ENCODE peak calls at places on chromosome 9, in eight cellular contexts. Y, B, P, W, G, N, X and T are unnamed samples.

GRCh38 chr9:29974197-29974596 is 2400.9 kb upstream of the C9orf72 start:
- DNase-seq in X (no peak), Y (no peak), N (no peak), W (no peak), P (no peak), B (no peak), G (no peak), T (no peak)

GRCh38 chr9:99835581-99835980 is 13.9 kb downstream of the NR4A3 start:
- DNase-seq in P (no peak), Y (no peak), W (no peak), N (no peak), X (no peak), G (no peak), B (no peak), T (no peak)

GRCh38 chr9:37944266-37944650 is 40.3 kb upstream of the SLC25A51 start:
- DNase-seq in G (no peak), P (no peak), Y (peak; percentile 50), N (peak; percentile 32), B (no peak), W (no peak), X (no peak), T (peak; percentile 46)

GRCh38 chr9:90641868-90642558 is 611 bp downstream of the DIRAS2 start:
- DNase-seq in W (no peak), N (no peak), Y (no peak), G (no peak), P (no peak), X (no peak), B (peak; percentile 60), T (no peak)

GRCh38 chr9:123411636-123412035 is 55.6 kb downstream of the CRB2 start:
- DNase-seq in G (no peak), P (no peak), W (no peak), X (peak; percentile 44), N (no peak), Y (no peak), B (no peak), T (no peak)

GRCh38 chr9:131823701-131824146 is 83.8 kb upstream of the RAPGEF1 start:
- DNase-seq in P (no peak), Y (no peak), X (no peak), N (no peak), B (no peak), W (no peak), G (no peak), T (no peak)

GRCh38 chr9:91193658-91194391 is 167.9 kb downstream of the AUH start:
- DNase-seq in G (no peak), B (peak; percentile 91), W (peak; percentile 87), Y (peak; percentile 95), N (peak; percentile 93), P (no peak), X (peak; percentile 95), T (peak; percentile 87)

GRCh38 chr9:128207076-128207731 is 4.0 kb downstream of the DNM1 start:
- DNase-seq in W (no peak), P (no peak), B (no peak), N (no peak), Y (no peak), G (no peak), X (no peak), T (no peak)

GRCh38 chr9:135248111-135248510 is 160.6 kb downstream of the OLFM1 start:
- DNase-seq in N (peak; percentile 42), G (no peak), W (no peak), Y (no peak), X (peak; percentile 54), B (no peak), P (no peak), T (no peak)

GRCh38 chr9:124017929-124018730 is 6.6 kb downstream of the LHX2 start:
- DNase-seq in G (no peak), P (no peak), N (no peak), X (no peak), W (no peak), B (peak; percentile 77), Y (no peak), T (no peak)

GRCh38 chr9:106657951-106658350 is 205.0 kb upstream of the ZNF462 start:
- DNase-seq in G (no peak), B (no peak), X (no peak), P (no peak), Y (no peak), W (no peak), N (no peak), T (no peak)

GRCh38 chr9:129023036-129023907 is 4.9 kb downstream of the SH3GLB2 start:
- DNase-seq in Y (peak; percentile 83), G (no peak), X (no peak), B (peak; percentile 55), P (no peak), N (no peak), W (peak; percentile 38), T (peak; percentile 64)

GRCh38 chr9:68847765-68848164 is 142.7 kb downstream of the PIP5K1B start:
- DNase-seq in B (no peak), Y (no peak), P (no peak), G (no peak), N (no peak), W (no peak), X (no peak), T (no peak)

GRCh38 chr9:89594811-89595550 is 9.8 kb upstream of the GADD45G start:
- DNase-seq in W (no peak), P (no peak), Y (no peak), X (no peak), G (no peak), N (no peak), B (no peak), T (no peak)

GRCh38 chr9:124934290-124934689 is 6.6 kb downstream of the GOLGA1 start:
- DNase-seq in G (no peak), X (no peak), P (no peak), B (no peak), W (no peak), Y (peak; percentile 38), N (no peak), T (no peak)

GRCh38 chr9:79431019-79431679 is 140.6 kb upstream of the TLE4 start:
- DNase-seq in X (no peak), Y (peak; percentile 21), N (no peak), W (no peak), G (no peak), P (no peak), B (no peak), T (no peak)

GRCh38 chr9:121023064-121023463 is 27.0 kb downstream of the C5 start:
- DNase-seq in P (no peak), X (no peak), W (no peak), B (peak; percentile 71), N (no peak), G (no peak), Y (peak; percentile 9), T (no peak)

GRCh38 chr9:127154390-127155191 is 32.2 kb upstream of the ANGPTL2 start:
- DNase-seq in B (peak; percentile 30), X (no peak), G (no peak), P (no peak), Y (peak; percentile 96), W (peak; percentile 80), N (peak; percentile 75), T (peak; percentile 47)

DNA sequence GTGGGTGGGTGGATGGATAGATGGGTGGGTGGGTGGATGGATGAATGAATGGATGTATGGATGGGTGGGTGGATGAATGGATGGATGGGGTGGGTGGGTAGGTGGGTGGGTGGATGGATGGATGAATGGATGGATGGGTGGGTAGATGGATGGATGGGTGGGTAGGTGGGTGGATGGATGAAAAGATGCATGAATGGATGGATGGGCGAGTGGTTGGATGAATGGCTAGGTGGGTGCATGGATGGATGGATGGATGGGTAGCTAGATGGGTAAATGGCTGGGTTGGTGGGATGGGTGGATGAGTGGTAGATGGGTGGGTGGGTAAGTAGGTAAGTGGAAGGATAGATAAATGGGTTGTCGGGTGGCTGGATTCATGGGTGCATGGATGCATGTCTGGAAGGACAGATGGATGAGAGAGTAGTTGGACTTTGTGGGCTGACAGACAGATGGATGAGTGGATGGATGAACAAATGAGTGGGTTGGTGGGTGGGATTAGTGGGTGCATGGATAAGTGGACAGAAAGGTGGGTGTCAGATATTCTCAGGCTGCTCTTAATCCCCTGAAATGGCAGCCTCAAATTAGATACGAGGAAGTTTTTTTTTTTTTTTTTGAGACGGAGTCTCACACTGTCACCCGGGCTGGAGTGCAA is 100.8 kb upstream of the SARDH start:
- DNase-seq in X (no peak), P (no peak), B (no peak), N (no peak), G (no peak), W (no peak), Y (no peak), T (no peak)
- H3K4me1 ChIP-seq in X (peaks cover 19% of the 10 kb centered on the region), P (peaks cover 3% of the 10 kb centered on the region), B (no peaks in the 10 kb centered on the region), N (peaks cover 8% of the 10 kb centered on the region), G (peaks cover 19% of the 10 kb centered on the region), W (peaks cover 42% of the 10 kb centered on the region), Y (peaks cover 7% of the 10 kb centered on the region), T (no peaks in the 10 kb centered on the region)

GRCh38 chr9:482736-483135 is 268.1 kb downstream of the DOCK8 start:
- DNase-seq in X (no peak), P (no peak), Y (no peak), B (no peak), G (no peak), N (no peak), W (no peak), T (no peak)
- H3K27ac ChIP-seq in X (no peak overlapping the region), P (no peak overlapping the region), Y (no peak overlapping the region), B (no peak overlapping the region), G (no peak overlapping the region), N (no peak overlapping the region), W (no peak overlapping the region), T (no peak overlapping the region)

GRCh38 chr9:93136693-93137092 is 2.6 kb upstream of the NINJ1 start:
- DNase-seq in B (no peak), P (no peak), W (no peak), Y (no peak), N (no peak), X (peak; percentile 73), G (no peak), T (no peak)
- H3K4me1 ChIP-seq in B (peaks cover 8% of the 10 kb centered on the region), P (peaks cover 7% of the 10 kb centered on the region), W (peaks cover 38% of the 10 kb centered on the region), Y (peaks cover 17% of the 10 kb centered on the region), N (peaks cover 37% of the 10 kb centered on the region), X (peaks cover 47% of the 10 kb centered on the region), G (peaks cover 30% of the 10 kb centered on the region), T (peaks cover 1% of the 10 kb centered on the region)

DNA sequence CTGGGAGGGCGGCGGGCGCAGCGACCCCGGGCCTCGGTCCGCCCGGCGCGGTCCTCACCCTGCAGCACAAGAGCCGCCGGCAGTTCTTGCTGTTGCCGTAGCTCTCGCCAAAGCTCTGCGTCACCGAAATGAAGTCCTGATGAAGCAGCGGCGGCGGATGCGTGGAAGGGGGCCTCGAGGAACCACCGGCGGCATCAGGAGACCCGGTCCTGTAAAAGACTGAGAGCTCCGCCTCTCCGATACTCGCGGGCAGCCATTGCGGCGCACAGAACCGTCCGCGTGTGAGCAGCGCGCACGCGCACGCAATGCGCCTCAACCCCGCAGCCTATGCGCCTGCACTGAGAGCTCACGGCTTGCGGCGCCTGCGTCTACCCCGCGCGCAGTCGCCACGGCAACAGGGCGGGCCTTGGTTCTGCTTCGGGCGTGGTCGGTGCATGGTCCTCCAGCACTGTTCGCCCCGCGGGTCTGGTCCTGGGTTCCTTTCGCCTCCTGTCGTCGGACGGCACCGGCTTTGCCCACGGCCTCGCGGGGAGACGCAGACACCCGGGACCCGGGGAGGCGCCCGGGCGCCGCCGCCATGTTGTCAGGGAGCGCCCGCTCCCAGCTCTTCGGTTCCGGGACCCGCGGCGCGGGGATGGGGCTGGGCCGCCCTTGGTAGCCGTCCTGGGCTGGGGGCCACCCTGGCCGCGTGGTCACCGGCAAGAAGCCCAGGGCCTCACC is 9.3 kb upstream of the GRIN1 start:
- DNase-seq in N (peak; percentile 95), Y (peak; percentile 93), B (peak; percentile 95), P (peak; percentile 64), W (peak; percentile 90), G (peak; percentile 42), X (peak; percentile 97), T (peak; percentile 55)
- H3K27ac ChIP-seq in N (peak overlapping the region; percentile 80), Y (peak overlapping the region; percentile 74), B (peak overlapping the region; percentile 24), P (peak overlapping the region; percentile 37), W (peak overlapping the region; percentile 86), G (peak overlapping the region; percentile 56), X (peak overlapping the region; percentile 53), T (peak overlapping the region; percentile 28)

GRCh38 chr9:130451509-130452388 is 7.0 kb downstream of the ASS1 start:
- DNase-seq in P (peak; percentile 72), N (peak; percentile 86), W (peak; percentile 84), X (no peak), G (peak; percentile 81), Y (peak; percentile 93), B (peak; percentile 89), T (peak; percentile 94)
- H3K4me1 ChIP-seq in P (no peaks in the 10 kb centered on the region), N (peaks cover 64% of the 10 kb centered on the region), W (peaks cover 75% of the 10 kb centered on the region), X (peaks cover 58% of the 10 kb centered on the region), G (peaks cover 31% of the 10 kb centered on the region), Y (peaks cover 12% of the 10 kb centered on the region), B (peaks cover 6% of the 10 kb centered on the region), T (peaks cover 25% of the 10 kb centered on the region)